ENCODE peak calls at places on chromosome 3, in six cellular contexts. J is NT2/D1; Q is endothelial cell of umbilical vein; C is psoas muscle; X is CD8-positive, alpha-beta memory T cell; F is A549. Y is an unnamed sample.
A peak's percentile ranks its signal among the peaks of the same experiment; 100 is the strongest.

GRCh38 chr3:164903820-164904451 is 174.4 kb downstream of the SI start:
- DNase-seq in F (no peak), J (no peak), C (no peak), Q (no peak), X (no peak), Y (no peak)

GRCh38 chr3:70980646-70981031 is 602.9 kb downstream of the FOXP1 start:
- DNase-seq in Q (no peak), X (no peak), C (no peak), F (no peak), J (no peak), Y (no peak)

GRCh38 chr3:196694202-196694638 is 17.8 kb downstream of the CEP19 start:
- DNase-seq in Q (no peak), J (no peak), C (no peak), F (peak; percentile 19), X (peak; percentile 6), Y (peak; percentile 15)

GRCh38 chr3:53162672-53163458 is 1.9 kb downstream of the PRKCD start:
- DNase-seq in Q (no peak), C (no peak), X (peak; percentile 54), F (no peak), J (no peak), Y (peak; percentile 67)

GRCh38 chr3:9301091-9301490 is 51.6 kb upstream of the SRGAP3 start:
- DNase-seq in C (no peak), J (no peak), Q (no peak), X (no peak), F (no peak), Y (no peak)

GRCh38 chr3:147680820-147681488 is 271.8 kb downstream of the ZIC1 start:
- DNase-seq in F (no peak), X (no peak), C (peak; percentile 27), J (no peak), Q (no peak), Y (no peak)

GRCh38 chr3:197308591-197308990 is 10.2 kb upstream of the DLG1 start:
- DNase-seq in F (no peak), J (no peak), Q (no peak), X (no peak), C (no peak), Y (no peak)

GRCh38 chr3:111610189-111610588 is 15.0 kb upstream of the ZBED2 start:
- DNase-seq in X (peak; percentile 37), Q (no peak), F (no peak), C (no peak), J (no peak), Y (peak; percentile 42)

GRCh38 chr3:73868688-73869315 is 244.1 kb upstream of the PDZRN3 start:
- DNase-seq in Q (peak; percentile 5), X (no peak), J (peak; percentile 30), F (peak; percentile 7), C (no peak), Y (no peak)

GRCh38 chr3:15069441-15069840 is 4.3 kb upstream of the MRPS25 start:
- DNase-seq in Q (no peak), C (no peak), X (no peak), J (no peak), F (no peak), Y (no peak)

GRCh38 chr3:46662771-46663551 is 30.5 kb downstream of the ALS2CL start:
- DNase-seq in X (no peak), J (no peak), Q (no peak), C (peak; percentile 67), F (no peak), Y (no peak)

GRCh38 chr3:157467165-157467564 is 30.5 kb downstream of the PTX3 start:
- DNase-seq in Q (peak; percentile 79), X (no peak), F (no peak), J (no peak), C (no peak), Y (no peak)

GRCh38 chr3:60175680-60176079 is 1075.6 kb downstream of the FHIT start:
- DNase-seq in Q (no peak), X (no peak), J (no peak), F (no peak), C (no peak), Y (no peak)

GRCh38 chr3:184448321-184449160 is 68.7 kb downstream of the CHRD start:
- DNase-seq in Q (peak; percentile 96), X (no peak), C (no peak), F (peak; percentile 13), J (no peak), Y (no peak)

GRCh38 chr3:143206955-143207337 is 87.4 kb downstream of the CHST2 start:
- DNase-seq in F (no peak), Q (no peak), J (no peak), C (no peak), X (no peak), Y (no peak)

GRCh38 chr3:13189639-13190375 is 116.6 kb upstream of the IQSEC1 start:
- DNase-seq in X (no peak), F (no peak), Q (no peak), C (no peak), J (no peak), Y (peak; percentile 14)

GRCh38 chr3:86949850-86950249 is 41.1 kb downstream of the VGLL3 start:
- DNase-seq in F (no peak), Q (no peak), J (no peak), X (no peak), C (no peak), Y (no peak)

GRCh38 chr3:177468331-177468730 is 271.0 kb upstream of the TBL1XR1 start:
- DNase-seq in F (no peak), J (no peak), Q (no peak), C (peak; percentile 66), X (no peak), Y (no peak)

GRCh38 chr3:172107403-172107802 is 68.0 kb downstream of the FNDC3B start:
- DNase-seq in X (peak; percentile 36), Q (no peak), F (no peak), J (no peak), C (no peak), Y (peak; percentile 42)

GRCh38 chr3:172106037-172106559 is 66.7 kb downstream of the FNDC3B start:
- DNase-seq in F (no peak), C (no peak), J (no peak), X (no peak), Q (no peak), Y (no peak)

GRCh38 chr3:172104471-172105072 is 65.2 kb downstream of the FNDC3B start:
- DNase-seq in C (no peak), X (no peak), F (no peak), J (no peak), Q (peak; percentile 58), Y (no peak)

GRCh38 chr3:172110127-172110779 is 70.9 kb downstream of the FNDC3B start:
- DNase-seq in J (no peak), F (no peak), C (no peak), X (no peak), Q (no peak), Y (no peak)

GRCh38 chr3:172106989-172107388 is 67.6 kb downstream of the FNDC3B start:
- DNase-seq in X (peak; percentile 56), F (no peak), Q (no peak), C (no peak), J (no peak), Y (peak; percentile 54)
- H3K4me1 ChIP-seq in X (peaks cover 78% of the 10 kb centered on the region), F (peaks cover 78% of the 10 kb centered on the region), Q (peaks cover 4% of the 10 kb centered on the region), C (peaks cover 37% of the 10 kb centered on the region), J (no peaks in the 10 kb centered on the region), Y (peaks cover 74% of the 10 kb centered on the region)

DNA sequence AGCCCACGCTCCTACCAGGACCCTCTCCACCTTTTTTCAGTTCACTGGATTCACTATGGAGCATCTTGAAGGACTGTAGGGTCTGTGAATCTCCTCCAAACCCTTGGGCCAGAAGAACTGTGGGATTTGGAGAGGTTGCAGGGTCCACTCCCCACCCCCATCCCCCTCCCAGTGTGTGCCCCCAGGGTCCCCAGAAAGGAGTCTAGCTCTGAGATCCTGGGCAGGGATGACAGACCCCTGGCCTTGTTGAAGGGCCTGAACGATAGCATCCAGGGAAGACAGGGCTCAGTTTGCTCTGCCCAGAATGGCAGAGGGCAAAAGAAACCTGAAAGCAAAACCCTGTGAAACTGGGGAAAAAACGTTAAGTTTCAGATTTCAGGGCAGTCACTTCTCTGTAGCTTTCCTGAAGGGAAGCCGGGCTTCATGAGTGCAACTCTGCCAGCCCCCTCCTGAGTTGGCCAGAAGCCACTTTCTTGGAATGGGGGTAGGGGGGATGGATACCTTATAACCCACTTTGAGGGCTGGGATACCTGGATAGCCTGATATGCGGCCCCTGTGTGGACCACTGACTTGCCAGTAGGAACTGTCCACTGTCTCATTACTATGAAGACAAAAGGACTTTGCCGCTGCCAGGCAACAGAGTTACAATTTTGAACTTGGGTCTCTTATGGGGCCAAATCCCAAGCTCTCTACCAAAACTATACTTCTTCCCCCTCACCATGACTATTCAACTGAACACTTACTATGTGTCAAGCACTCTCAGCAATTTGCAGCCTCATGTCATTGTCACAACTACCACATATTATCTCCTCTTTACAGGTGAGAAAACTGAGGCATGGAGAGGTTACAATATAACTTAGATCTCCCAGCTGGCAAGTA is 1.6 kb upstream of the CISH start:
- DNase-seq in Q (no peak), J (no peak), C (no peak), F (no peak), X (no peak), Y (no peak)
- H3K4me1 ChIP-seq in Q (peaks cover 30% of the 10 kb centered on the region), J (peaks cover 14% of the 10 kb centered on the region), C (peaks cover 38% of the 10 kb centered on the region), F (peaks cover 12% of the 10 kb centered on the region), X (peaks cover 51% of the 10 kb centered on the region), Y (peaks cover 49% of the 10 kb centered on the region)

GRCh38 chr3:32843504-32844321 is 25.9 kb downstream of the TRIM71 start:
- DNase-seq in C (no peak), X (no peak), Q (no peak), J (peak; percentile 92), F (no peak), Y (no peak)

GRCh38 chr3:32844322-32844654 is 26.5 kb downstream of the TRIM71 start:
- DNase-seq in F (no peak), X (no peak), Q (no peak), C (no peak), J (no peak), Y (no peak)

GRCh38 chr3:32841875-32842505 is 24.2 kb downstream of the TRIM71 start:
- DNase-seq in C (no peak), X (no peak), Q (no peak), F (no peak), J (no peak), Y (no peak)

GRCh38 chr3:32842531-32842931 is 24.7 kb downstream of the TRIM71 start:
- DNase-seq in J (no peak), F (no peak), C (no peak), Q (no peak), X (no peak), Y (no peak)

GRCh38 chr3:32842987-32843386 is 25.2 kb downstream of the TRIM71 start:
- DNase-seq in F (no peak), C (no peak), J (peak; percentile 50), Q (no peak), X (no peak), Y (no peak)
- H3K4me1 ChIP-seq in F (peaks cover 17% of the 10 kb centered on the region), C (no peaks in the 10 kb centered on the region), J (peaks cover 24% of the 10 kb centered on the region), Q (no peaks in the 10 kb centered on the region), X (no peaks in the 10 kb centered on the region), Y (no peaks in the 10 kb centered on the region)

DNA sequence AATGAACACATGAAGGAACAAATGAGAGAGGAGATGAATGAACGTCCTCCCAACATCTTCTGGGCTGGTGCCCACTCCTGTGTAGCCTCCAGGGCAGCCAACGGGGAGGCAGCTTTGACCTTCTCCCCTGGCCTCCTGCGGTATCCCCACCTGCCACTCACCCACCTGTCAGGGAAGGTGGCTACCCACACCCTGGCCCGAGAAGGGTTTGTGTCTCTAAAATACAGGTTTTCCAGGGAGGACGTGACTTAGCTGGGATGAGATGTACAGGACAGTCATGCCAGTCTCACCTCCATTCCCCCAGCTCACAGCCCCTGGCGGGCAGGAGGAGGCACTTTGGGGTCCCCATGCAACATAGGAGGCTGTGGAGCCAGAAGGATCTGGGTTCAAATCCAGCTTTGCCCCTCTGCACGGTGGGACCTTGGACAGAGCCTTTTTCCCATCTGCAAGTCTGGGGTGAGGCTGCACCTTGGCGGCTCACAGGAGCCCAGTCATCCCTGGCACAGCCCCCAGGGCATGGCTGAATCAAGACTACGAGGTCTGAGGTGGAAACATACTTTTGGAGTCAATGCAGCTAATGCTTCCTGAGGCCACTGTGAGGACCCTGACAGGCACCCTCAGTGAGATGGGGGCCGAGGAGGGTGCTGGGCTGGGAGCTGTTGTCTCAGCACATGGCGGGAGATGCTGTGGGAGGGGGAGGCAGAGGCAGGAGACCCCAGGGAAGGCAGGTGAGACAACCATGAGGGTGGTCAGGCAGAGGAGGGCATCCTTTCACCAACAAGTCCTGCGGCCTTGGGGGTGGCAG is 11.1 kb upstream of the PLXND1 start:
- DNase-seq in F (no peak), J (no peak), C (no peak), X (no peak), Q (no peak), Y (no peak)
- H3K4me1 ChIP-seq in F (peaks cover 43% of the 10 kb centered on the region), J (peaks cover 30% of the 10 kb centered on the region), C (peaks cover 21% of the 10 kb centered on the region), X (peaks cover 5% of the 10 kb centered on the region), Q (peaks cover 46% of the 10 kb centered on the region), Y (no peaks in the 10 kb centered on the region)

Y was measured in CD8-positive, alpha-beta T cell.